ENCODE peak calls at places on chromosomes 12 and 14, in ten cellular contexts. K is NT2/D1, Q is choroid plexus epithelial cell, E is tibial artery, P is cardiac fibroblast, M is thyroid gland, S is neuronal stem cell, G is HepG2, J is Karpas-422, U is left ventricle myocardium inferior. B is an unnamed sample.

GRCh38 chr14:95649230-95649629 is 37.0 kb upstream of the TCL1B start:
- DNase-seq in J (no peak), K (no peak), E (no peak), G (peak), M (no peak), S (no peak), U (no peak), P (no peak), Q (no peak), B (no peak)

GRCh38 chr14:65079201-65079600 is 23.1 kb downstream of the MAX start:
- DNase-seq in J (no peak), E (no peak), U (no peak), K (no peak), G (no peak), M (no peak), P (peak), Q (no peak), S (no peak), B (no peak)

GRCh38 chr14:36281309-36281708 is 39.1 kb downstream of the MBIP start:
- DNase-seq in P (peak), J (no peak), Q (peak), G (peak), E (no peak), S (no peak), M (no peak), K (no peak), U (no peak), B (no peak)

GRCh38 chr14:105537580-105538474 is 11.4 kb downstream of the TMEM121 start:
- DNase-seq in U (peak), G (no peak), K (no peak), J (peak), S (no peak), M (peak), Q (peak), P (peak), E (peak), B (peak)

GRCh38 chr14:55117816-55118441 is 11.1 kb upstream of the LGALS3 start:
- DNase-seq in P (peak), J (no peak), K (no peak), M (no peak), S (no peak), G (no peak), Q (peak), U (no peak), E (no peak), B (no peak)

GRCh38 chr14:64292197-64292596 is 2.0 kb downstream of the ESR2 start:
- DNase-seq in U (no peak), K (no peak), M (no peak), S (no peak), P (no peak), G (no peak), Q (no peak), J (peak), E (no peak), B (no peak)

GRCh38 chr14:50797250-50798047 is 33.5 kb downstream of the NIN start:
- DNase-seq in K (no peak), Q (no peak), J (no peak), E (no peak), G (no peak), U (no peak), M (no peak), S (no peak), P (no peak), B (no peak)

GRCh38 chr12:32666510-32666909 is 12.6 kb upstream of the DNM1L start:
- DNase-seq in U (no peak), G (no peak), K (no peak), Q (no peak), M (no peak), J (no peak), P (peak), E (no peak), S (no peak), B (no peak)

GRCh38 chr14:95216013-95216412 is 58.7 kb upstream of the DICER1 start:
- DNase-seq in E (no peak), G (no peak), U (no peak), K (no peak), P (no peak), M (no peak), Q (no peak), S (no peak), J (no peak), B (no peak)

GRCh38 chr12:1593232-1594044 is 943 bp downstream of the FBXL14 start:
- DNase-seq in J (peak), E (peak), K (no peak), G (no peak), M (peak), Q (peak), P (peak), U (peak), S (no peak), B (peak)

GRCh38 chr12:1590083-1590979 is 4.0 kb downstream of the FBXL14 start:
- DNase-seq in Q (peak), U (no peak), J (no peak), K (peak), G (no peak), P (peak), E (no peak), M (peak), S (peak), B (no peak)

GRCh38 chr12:1592444-1593231 is 1.7 kb downstream of the FBXL14 start:
- DNase-seq in U (no peak), G (no peak), P (peak), K (no peak), J (peak), E (no peak), Q (peak), M (peak), S (peak), B (peak)

GRCh38 chr12:1591543-1591942 is 2.8 kb downstream of the FBXL14 start:
- DNase-seq in U (no peak), Q (peak), P (no peak), J (no peak), G (no peak), K (no peak), S (no peak), E (no peak), M (no peak), B (no peak)

GRCh38 chr12:1591029-1591428 is 3.4 kb downstream of the FBXL14 start:
- DNase-seq in K (no peak), J (no peak), P (peak), Q (peak), S (no peak), M (no peak), G (no peak), U (no peak), E (no peak), B (peak)
- H3K4me3 ChIP-seq in K (peak), J (peak), P (peak), Q (peak), S (peak), M (peak), G (peak), U (peak), E (peak), B (peak)

GRCh38 chr12:26112232-26112631 is 12.6 kb downstream of the BHLHE41 start:
- DNase-seq in P (no peak), S (no peak), E (no peak), G (no peak), Q (no peak), J (no peak), K (no peak), M (no peak), U (no peak), B (no peak)

GRCh38 chr12:26114720-26115406 is 10.0 kb downstream of the BHLHE41 start:
- DNase-seq in M (no peak), K (no peak), J (no peak), G (no peak), E (no peak), U (no peak), S (no peak), P (no peak), Q (no peak), B (no peak)

GRCh38 chr12:26112703-26113147 is 12.1 kb downstream of the BHLHE41 start:
- DNase-seq in P (no peak), S (no peak), G (no peak), K (peak), E (no peak), Q (no peak), M (no peak), J (no peak), U (no peak), B (no peak)

GRCh38 chr12:26113853-26114719 is 10.8 kb downstream of the BHLHE41 start:
- DNase-seq in K (peak), S (peak), E (peak), Q (peak), U (peak), J (peak), G (peak), P (peak), M (peak), B (no peak)

DNA sequence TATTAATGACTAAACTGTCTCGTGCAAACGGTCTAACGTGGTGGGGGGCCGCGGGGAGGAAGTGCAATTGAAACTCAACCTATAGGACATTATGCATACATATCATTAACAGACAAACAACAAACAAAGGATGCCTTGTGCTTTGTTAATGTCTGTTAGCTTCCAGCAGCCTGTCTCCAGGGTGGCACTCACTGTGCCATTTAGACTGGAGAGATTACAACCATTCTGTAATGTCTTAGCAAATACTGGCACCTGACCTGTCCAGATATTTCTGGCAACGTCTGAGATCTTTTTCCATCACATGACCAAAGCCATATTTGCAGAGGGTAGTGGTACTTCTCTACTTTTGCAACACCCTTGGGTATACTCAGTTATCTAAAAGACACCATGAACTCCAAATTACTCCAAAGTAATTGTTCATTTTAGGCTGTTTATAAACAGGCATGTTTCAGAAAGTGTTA is 11.6 kb downstream of the BHLHE41 start:
- DNase-seq in K (peak), M (peak), E (peak), J (no peak), S (no peak), G (no peak), P (no peak), U (no peak), Q (no peak), B (no peak)
- H3K4me3 ChIP-seq in K (peak), M (no peak), E (peak), J (peak), S (no peak), G (no peak), P (no peak), U (peak), Q (no peak), B (no peak)

GRCh38 chr12:122872815-122873361 is 23.0 kb downstream of the VPS37B start:
- DNase-seq in U (no peak), M (peak), S (no peak), E (peak), Q (no peak), J (no peak), K (no peak), P (no peak), G (no peak), B (no peak)

GRCh38 chr12:122870163-122870842 is 25.6 kb downstream of the VPS37B start:
- DNase-seq in P (no peak), S (no peak), U (no peak), E (peak), K (no peak), J (no peak), Q (no peak), M (peak), G (no peak), B (no peak)

GRCh38 chr12:122871851-122872785 is 23.8 kb downstream of the VPS37B start:
- DNase-seq in M (peak), K (peak), G (no peak), Q (peak), J (peak), P (peak), S (no peak), U (peak), E (peak), B (peak)

GRCh38 chr12:122869207-122869973 is 26.5 kb downstream of the VPS37B start:
- DNase-seq in Q (no peak), U (no peak), M (peak), S (no peak), E (peak), K (no peak), P (no peak), J (no peak), G (no peak), B (no peak)

DNA sequence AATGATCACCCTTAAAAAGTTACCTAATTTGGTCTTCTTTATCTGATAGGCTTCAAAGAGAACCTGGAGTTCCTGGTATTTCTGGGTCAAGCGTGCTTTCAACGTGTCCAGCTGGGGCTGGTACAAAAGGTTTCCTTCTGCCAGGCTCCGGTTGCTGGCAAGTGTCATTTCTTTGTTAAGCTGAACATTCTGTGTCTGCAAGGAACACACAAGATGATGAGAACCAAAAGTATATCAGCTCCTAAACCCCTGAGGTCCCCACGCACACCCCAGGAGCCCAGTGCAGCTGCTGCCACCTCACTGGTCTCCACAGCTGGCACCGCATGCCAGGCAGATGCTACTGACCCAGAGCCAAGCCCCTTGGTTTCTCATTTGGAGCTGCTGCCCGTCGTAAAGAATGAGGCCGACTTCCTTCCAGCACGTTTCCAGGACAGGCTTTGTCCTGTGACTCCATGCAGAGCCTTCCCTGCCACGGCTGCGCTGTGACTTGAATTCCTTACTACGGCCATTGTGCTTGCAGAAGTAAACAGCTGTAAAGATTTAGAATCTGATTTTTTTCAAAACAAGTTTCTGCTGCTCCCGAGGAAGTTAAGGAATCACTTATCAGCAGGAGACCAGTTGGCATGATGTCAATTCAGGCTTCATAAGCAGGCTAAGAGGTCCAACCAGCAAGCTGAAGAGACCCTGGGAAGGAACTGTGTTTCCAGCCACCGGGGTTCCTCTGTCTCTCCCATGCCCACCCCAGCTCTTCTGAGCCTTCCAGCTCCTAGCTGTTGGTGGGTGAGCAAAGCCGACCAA is 24.9 kb downstream of the VPS37B start:
- DNase-seq in S (no peak), Q (peak), U (no peak), M (peak), P (peak), E (peak), J (no peak), G (no peak), K (no peak), B (no peak)
- H3K4me3 ChIP-seq in S (no peak), Q (peak), U (peak), M (peak), P (peak), E (peak), J (peak), G (no peak), K (no peak), B (peak)

DNA sequence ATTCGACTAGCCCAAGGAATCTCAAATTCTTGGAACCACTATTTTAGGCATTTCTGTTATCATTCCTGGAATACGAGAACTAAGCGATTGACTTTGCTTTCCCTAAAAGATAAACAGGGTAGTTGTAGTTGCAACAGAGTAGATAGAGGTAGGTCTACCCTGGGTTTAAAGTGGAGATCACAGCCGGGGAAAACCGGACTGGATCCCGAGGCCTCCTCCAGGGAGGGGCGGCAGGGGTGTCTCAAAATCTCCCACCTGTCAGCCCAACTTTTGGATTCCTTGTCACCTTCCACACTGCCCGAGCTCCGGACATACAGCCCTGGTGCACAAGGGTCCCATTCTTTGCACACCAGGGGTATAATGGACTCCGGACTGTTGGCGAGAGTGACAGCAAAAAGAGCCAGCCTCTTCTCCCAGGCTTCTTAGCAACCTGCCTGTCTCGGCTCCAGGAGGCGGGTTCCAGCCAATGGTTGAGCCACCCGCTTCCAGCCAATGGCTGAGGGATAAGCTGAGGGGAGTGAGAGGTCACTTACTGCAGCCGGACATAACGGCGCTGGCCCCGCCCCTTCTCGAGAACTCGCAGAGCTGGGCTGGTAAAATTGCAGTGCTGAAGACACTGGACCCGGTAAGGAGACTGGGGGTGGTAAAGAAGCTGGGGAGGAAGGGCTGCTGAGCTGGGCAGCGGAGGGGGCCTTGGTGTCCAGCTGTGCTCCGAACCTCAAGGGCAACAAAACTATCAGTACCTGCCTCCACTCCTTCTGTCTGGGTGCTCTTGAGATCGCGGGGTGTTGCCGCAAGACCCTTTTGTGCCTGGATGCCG is at the start of gene SUOX:
- DNase-seq in J (no peak), M (peak), E (peak), U (peak), Q (peak), S (peak), P (peak), G (peak), K (peak), B (no peak)
- H3K4me3 ChIP-seq in J (no peak), M (peak), E (peak), U (peak), Q (peak), S (peak), P (peak), G (peak), K (peak), B (no peak)

DNA sequence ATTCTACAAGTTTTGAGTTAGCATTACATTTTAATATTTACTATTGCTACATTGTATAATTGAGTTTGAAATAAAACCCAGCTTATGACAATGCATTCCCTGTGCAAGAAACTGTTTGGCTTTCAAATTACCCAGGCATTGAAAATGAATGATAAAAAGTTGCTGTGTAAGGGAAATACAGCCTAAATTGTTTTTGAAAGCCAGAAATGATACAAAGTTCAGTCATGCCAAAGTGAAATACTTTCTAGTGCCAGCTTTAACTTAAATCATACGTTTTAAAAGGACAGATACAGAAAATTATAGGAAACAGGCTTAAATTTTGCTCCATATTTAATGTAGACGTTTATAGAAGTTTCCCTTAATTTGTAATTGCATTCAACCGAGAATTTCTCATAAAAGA is 2.8 kb downstream of the MGAT2 start:
- DNase-seq in K (no peak), E (no peak), S (no peak), Q (no peak), J (no peak), U (no peak), P (no peak), M (no peak), G (no peak), B (no peak)
- H3K4me3 ChIP-seq in K (no peak), E (no peak), S (no peak), Q (peak), J (peak), U (no peak), P (no peak), M (no peak), G (peak), B (peak)

GRCh38 chr12:117112268-117112595 is 13.0 kb upstream of the TESC start:
- DNase-seq in E (no peak), U (no peak), K (no peak), P (no peak), G (no peak), M (no peak), S (no peak), Q (no peak), J (peak), B (no peak)
- H3K4me3 ChIP-seq in E (no peak), U (no peak), K (no peak), P (no peak), G (peak), M (no peak), S (no peak), Q (no peak), J (peak), B (no peak)

DNA sequence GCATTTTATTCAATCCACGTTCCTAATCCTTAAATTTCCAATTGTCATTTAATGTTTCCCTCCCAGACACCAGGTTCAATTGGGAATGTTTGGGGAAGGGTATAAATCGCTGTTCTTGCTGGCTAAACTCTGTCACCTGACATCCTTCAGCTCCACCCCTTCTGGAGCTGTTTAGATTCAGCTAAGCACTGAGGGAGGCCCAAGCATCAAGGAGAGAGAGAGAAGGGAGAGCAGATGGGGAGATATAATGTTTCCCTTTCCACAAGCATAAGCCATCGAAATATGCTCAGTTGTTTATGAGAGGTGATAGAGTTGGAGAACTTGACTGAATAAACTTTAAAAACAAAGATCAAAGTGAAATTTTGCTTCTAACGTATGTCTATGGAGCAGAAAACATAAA is 1.8 kb downstream of the ABCC9 start:
- DNase-seq in S (no peak), G (no peak), P (peak), U (no peak), Q (no peak), E (no peak), J (no peak), K (peak), M (no peak), B (no peak)
- H3K4me3 ChIP-seq in S (no peak), G (no peak), P (no peak), U (peak), Q (no peak), E (peak), J (no peak), K (no peak), M (no peak), B (no peak)

DNA sequence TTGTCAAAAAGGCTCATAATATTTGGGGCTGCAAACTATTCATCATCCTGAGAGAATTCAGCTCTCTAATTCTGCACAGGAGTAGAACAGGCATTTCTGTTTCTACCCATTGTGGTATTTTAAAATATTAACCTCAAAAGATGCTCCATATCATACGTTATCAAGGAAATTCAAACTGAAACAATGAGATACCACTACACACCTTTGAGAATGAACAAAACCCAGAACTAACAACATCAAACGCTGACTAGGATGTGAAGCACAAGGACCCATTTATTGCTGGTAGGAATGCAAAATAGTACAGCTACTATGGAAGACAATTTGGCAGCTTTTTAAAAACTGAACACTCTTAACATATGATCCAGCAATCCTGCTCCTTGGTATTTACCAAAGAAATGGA is 171.8 kb downstream of the DUSP6 start:
- DNase-seq in K (no peak), Q (no peak), M (no peak), E (no peak), S (no peak), J (no peak), G (no peak), P (no peak), U (no peak), B (no peak)
- H3K4me3 ChIP-seq in K (no peak), Q (no peak), M (no peak), E (no peak), S (no peak), J (no peak), G (no peak), P (no peak), U (no peak), B (no peak)

B was measured in OCI-LY7.